ENCODE peak calls at places on chromosomes 13 and 19, in eight cellular contexts. J is vagina, D is gastrocnemius medialis, B is hypothalamus, T is NCI-H1092 treated with DMSO at 0.1 percent for 48 hours, K is cardiac muscle cell, O is Peyer's patch, N is HEK293T. Y is an unnamed sample.

GRCh38 chr13:70964124-70964523 is 855.9 kb upstream of the KLHL1 start:
- DNase-seq in T (peak; percentile 54), K (no peak), D (no peak), B (no peak), J (no peak), O (no peak), N (peak; percentile 57), Y (no peak)

GRCh38 chr19:287381-287871 is 3.8 kb downstream of the PLPP2 start:
- DNase-seq in J (no peak), T (no peak), N (no peak), B (no peak), D (no peak), O (peak; percentile 43), K (no peak), Y (no peak)

GRCh38 chr19:28349604-28350003 is 863.3 kb downstream of the UQCRFS1 start:
- DNase-seq in K (no peak), D (no peak), J (no peak), B (no peak), T (no peak), O (no peak), N (no peak), Y (no peak)

GRCh38 chr13:113207890-113208423 is 512 bp downstream of the PCID2 start:
- DNase-seq in J (no peak), N (peak; percentile 22), D (no peak), K (peak; percentile 60), T (peak; percentile 55), B (no peak), O (no peak), Y (no peak)

GRCh38 chr19:42693760-42694350 is 46.4 kb downstream of the PSG3 start:
- DNase-seq in O (no peak), J (no peak), B (no peak), D (no peak), T (peak; percentile 2), N (peak; percentile 65), K (no peak), Y (no peak)

GRCh38 chr19:29018542-29018941 is 194.4 kb downstream of the UQCRFS1 start:
- DNase-seq in T (no peak), B (no peak), K (no peak), O (no peak), D (no peak), N (no peak), J (no peak), Y (no peak)

GRCh38 chr13:113048766-113049165 is 56.8 kb upstream of the F7 start:
- DNase-seq in T (no peak), J (no peak), N (no peak), D (no peak), K (no peak), O (no peak), B (no peak), Y (no peak)

GRCh38 chr13:50080158-50080855 is 65.1 kb downstream of the KCNRG start:
- DNase-seq in O (peak; percentile 56), N (no peak), D (no peak), J (no peak), T (peak; percentile 41), B (no peak), K (peak; percentile 36), Y (no peak)

GRCh38 chr19:9565900-9566705 is 18.2 kb downstream of the ZNF121 start:
- DNase-seq in D (no peak), J (no peak), O (no peak), B (no peak), N (no peak), K (no peak), T (no peak), Y (no peak)